ENCODE peak calls at places on chromosomes 11 and 22, in nine cellular contexts. One of them, this sample, is unnamed. For H3K4me1, the result is how much of the 10 kb centered on the place peaks cover.

GRCh38 chr11:601573-602245 is 14.0 kb downstream of the IRF7 start:
- DNase-seq in HCT116: no peak
- DNase-seq in left ventricle myocardium inferior: no peak
- DNase-seq in hepatocyte: no peak
- DNase-seq in thoracic aorta: no peak
- DNase-seq in breast epithelium: no peak
- DNase-seq in body of pancreas: no peak
- DNase-seq in lower lobe of right lung: no peak
- DNase-seq in gastrocnemius medialis: no peak
- DNase-seq in this sample: no peak

GRCh38 chr22:50314081-50314454 is 6.6 kb upstream of the PLXNB2 start:
- DNase-seq in HCT116: no peak
- DNase-seq in left ventricle myocardium inferior: no peak
- DNase-seq in hepatocyte: no peak
- DNase-seq in thoracic aorta: no peak
- DNase-seq in breast epithelium: no peak
- DNase-seq in body of pancreas: no peak
- DNase-seq in lower lobe of right lung: peak
- DNase-seq in gastrocnemius medialis: no peak
- DNase-seq in this sample: no peak

GRCh38 chr22:23220485-23221350 is 40.4 kb downstream of the BCR start:
- DNase-seq in HCT116: no peak
- DNase-seq in left ventricle myocardium inferior: peak
- DNase-seq in hepatocyte: no peak
- DNase-seq in thoracic aorta: no peak
- DNase-seq in breast epithelium: no peak
- DNase-seq in body of pancreas: no peak
- DNase-seq in lower lobe of right lung: peak
- DNase-seq in gastrocnemius medialis: no peak
- DNase-seq in this sample: no peak

GRCh38 chr11:15208570-15209222 is 94.0 kb downstream of the INSC start:
- DNase-seq in HCT116: peak
- DNase-seq in left ventricle myocardium inferior: peak
- DNase-seq in hepatocyte: peak
- DNase-seq in thoracic aorta: no peak
- DNase-seq in breast epithelium: peak
- DNase-seq in body of pancreas: peak
- DNase-seq in lower lobe of right lung: peak
- DNase-seq in gastrocnemius medialis: peak
- DNase-seq in this sample: peak

GRCh38 chr11:3126207-3126865 is 38.8 kb downstream of the OSBPL5 start:
- DNase-seq in HCT116: peak
- DNase-seq in left ventricle myocardium inferior: peak
- DNase-seq in hepatocyte: no peak
- DNase-seq in thoracic aorta: no peak
- DNase-seq in breast epithelium: peak
- DNase-seq in body of pancreas: no peak
- DNase-seq in lower lobe of right lung: peak
- DNase-seq in gastrocnemius medialis: peak
- DNase-seq in this sample: no peak

GRCh38 chr11:62707277-62707771 is at the start of the genes BSCL2 and GNG3:
- DNase-seq in HCT116: no peak
- DNase-seq in left ventricle myocardium inferior: no peak
- DNase-seq in hepatocyte: peak
- DNase-seq in thoracic aorta: no peak
- DNase-seq in breast epithelium: no peak
- DNase-seq in body of pancreas: no peak
- DNase-seq in lower lobe of right lung: no peak
- DNase-seq in gastrocnemius medialis: no peak
- DNase-seq in this sample: peak

GRCh38 chr22:26394787-26395186 is 34.3 kb upstream of the ASPHD2 start:
- DNase-seq in HCT116: no peak
- DNase-seq in left ventricle myocardium inferior: no peak
- DNase-seq in hepatocyte: no peak
- DNase-seq in thoracic aorta: no peak
- DNase-seq in breast epithelium: no peak
- DNase-seq in body of pancreas: no peak
- DNase-seq in lower lobe of right lung: no peak
- DNase-seq in gastrocnemius medialis: no peak
- DNase-seq in this sample: no peak

GRCh38 chr11:65560555-65561418 is 2.6 kb upstream of the LTBP3 start:
- DNase-seq in HCT116: no peak
- DNase-seq in left ventricle myocardium inferior: peak
- DNase-seq in hepatocyte: peak
- DNase-seq in thoracic aorta: peak
- DNase-seq in breast epithelium: no peak
- DNase-seq in body of pancreas: peak
- DNase-seq in lower lobe of right lung: no peak
- DNase-seq in gastrocnemius medialis: no peak
- DNase-seq in this sample: peak

GRCh38 chr22:33274214-33274828 is 216.1 kb upstream of the SYN3 start:
- DNase-seq in HCT116: no peak
- DNase-seq in left ventricle myocardium inferior: no peak
- DNase-seq in hepatocyte: no peak
- DNase-seq in thoracic aorta: no peak
- DNase-seq in breast epithelium: no peak
- DNase-seq in body of pancreas: no peak
- DNase-seq in lower lobe of right lung: no peak
- DNase-seq in gastrocnemius medialis: no peak
- DNase-seq in this sample: peak

GRCh38 chr11:123437236-123437979 is 7.3 kb downstream of the GRAMD1B start:
- DNase-seq in HCT116: no peak
- DNase-seq in left ventricle myocardium inferior: no peak
- DNase-seq in hepatocyte: no peak
- DNase-seq in thoracic aorta: no peak
- DNase-seq in breast epithelium: no peak
- DNase-seq in body of pancreas: no peak
- DNase-seq in lower lobe of right lung: no peak
- DNase-seq in gastrocnemius medialis: no peak
- DNase-seq in this sample: no peak

GRCh38 chr22:37241351-37242142 is 2.5 kb downstream of the RAC2 start:
- DNase-seq in HCT116: no peak
- DNase-seq in left ventricle myocardium inferior: no peak
- DNase-seq in hepatocyte: no peak
- DNase-seq in thoracic aorta: no peak
- DNase-seq in breast epithelium: no peak
- DNase-seq in body of pancreas: peak
- DNase-seq in lower lobe of right lung: peak
- DNase-seq in gastrocnemius medialis: no peak
- DNase-seq in this sample: no peak

GRCh38 chr22:37244114-37244921 is at the start of gene RAC2:
- DNase-seq in HCT116: peak
- DNase-seq in left ventricle myocardium inferior: peak
- DNase-seq in hepatocyte: peak
- DNase-seq in thoracic aorta: no peak
- DNase-seq in breast epithelium: peak
- DNase-seq in body of pancreas: peak
- DNase-seq in lower lobe of right lung: peak
- DNase-seq in gastrocnemius medialis: peak
- DNase-seq in this sample: no peak

GRCh38 chr22:37242395-37242918 is 1.6 kb downstream of the RAC2 start:
- DNase-seq in HCT116: no peak
- DNase-seq in left ventricle myocardium inferior: peak
- DNase-seq in hepatocyte: peak
- DNase-seq in thoracic aorta: peak
- DNase-seq in breast epithelium: no peak
- DNase-seq in body of pancreas: peak
- DNase-seq in lower lobe of right lung: peak
- DNase-seq in gastrocnemius medialis: no peak
- DNase-seq in this sample: no peak

GRCh38 chr22:37244922-37245722 is 1.1 kb upstream of the RAC2 start:
- DNase-seq in HCT116: no peak
- DNase-seq in left ventricle myocardium inferior: no peak
- DNase-seq in hepatocyte: no peak
- DNase-seq in thoracic aorta: no peak
- DNase-seq in breast epithelium: no peak
- DNase-seq in body of pancreas: no peak
- DNase-seq in lower lobe of right lung: peak
- DNase-seq in gastrocnemius medialis: no peak
- DNase-seq in this sample: no peak

GRCh38 chr22:37243402-37244113 is 511 bp downstream of the RAC2 start:
- DNase-seq in HCT116: no peak
- DNase-seq in left ventricle myocardium inferior: no peak
- DNase-seq in hepatocyte: no peak
- DNase-seq in thoracic aorta: no peak
- DNase-seq in breast epithelium: no peak
- DNase-seq in body of pancreas: no peak
- DNase-seq in lower lobe of right lung: no peak
- DNase-seq in gastrocnemius medialis: no peak
- DNase-seq in this sample: no peak
- H3K4me1 ChIP-seq in HCT116: under half
- H3K4me1 ChIP-seq in left ventricle myocardium inferior: under half
- H3K4me1 ChIP-seq in hepatocyte: under half
- H3K4me1 ChIP-seq in thoracic aorta: under half
- H3K4me1 ChIP-seq in breast epithelium: under half
- H3K4me1 ChIP-seq in body of pancreas: under half
- H3K4me1 ChIP-seq in lower lobe of right lung: under half
- H3K4me1 ChIP-seq in gastrocnemius medialis: under half
- H3K4me1 ChIP-seq in this sample: under half

DNA sequence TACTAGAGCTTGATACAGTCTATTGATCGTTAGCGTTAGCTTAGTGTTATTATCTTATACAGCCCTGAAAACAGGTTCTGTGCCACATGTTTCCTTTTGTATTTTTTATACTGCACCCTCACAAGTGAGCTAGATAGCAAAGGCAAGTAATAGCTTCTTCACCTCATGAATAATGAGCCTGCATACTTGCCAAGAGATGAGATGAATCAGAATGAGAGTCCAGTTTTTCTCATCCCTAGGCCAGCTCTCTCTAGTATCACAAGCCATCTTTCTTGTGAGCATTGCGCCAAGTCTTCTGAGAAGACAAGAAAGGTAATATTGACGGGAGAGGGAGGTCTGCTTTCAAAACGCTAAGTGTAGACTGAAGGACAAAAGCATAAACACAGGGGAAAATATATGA is 8.7 kb upstream of the CARD18 start:
- DNase-seq in HCT116: no peak
- DNase-seq in left ventricle myocardium inferior: no peak
- DNase-seq in hepatocyte: no peak
- DNase-seq in thoracic aorta: no peak
- DNase-seq in breast epithelium: no peak
- DNase-seq in body of pancreas: no peak
- DNase-seq in lower lobe of right lung: no peak
- DNase-seq in gastrocnemius medialis: no peak
- DNase-seq in this sample: no peak
- TF ChIP-seq CTCF in HCT116: no peak
- TF ChIP-seq CTCF in left ventricle myocardium inferior: no peak
- TF ChIP-seq CTCF in hepatocyte: no peak
- TF ChIP-seq CTCF in thoracic aorta: no peak
- TF ChIP-seq CTCF in breast epithelium: no peak
- TF ChIP-seq CTCF in body of pancreas: no peak
- TF ChIP-seq CTCF in lower lobe of right lung: no peak
- TF ChIP-seq CTCF in gastrocnemius medialis: no peak
- TF ChIP-seq CTCF in this sample: no peak

GRCh38 chr11:125168875-125169537 is 4.5 kb downstream of the PKNOX2 start:
- DNase-seq in HCT116: no peak
- DNase-seq in left ventricle myocardium inferior: no peak
- DNase-seq in hepatocyte: peak
- DNase-seq in thoracic aorta: no peak
- DNase-seq in breast epithelium: no peak
- DNase-seq in body of pancreas: peak
- DNase-seq in lower lobe of right lung: no peak
- DNase-seq in gastrocnemius medialis: no peak
- DNase-seq in this sample: peak
- H3K4me3 ChIP-seq in HCT116: no peak
- H3K4me3 ChIP-seq in left ventricle myocardium inferior: peak
- H3K4me3 ChIP-seq in hepatocyte: no peak
- H3K4me3 ChIP-seq in thoracic aorta: peak
- H3K4me3 ChIP-seq in breast epithelium: no peak
- H3K4me3 ChIP-seq in body of pancreas: no peak
- H3K4me3 ChIP-seq in lower lobe of right lung: no peak
- H3K4me3 ChIP-seq in gastrocnemius medialis: no peak
- H3K4me3 ChIP-seq in this sample: no peak

GRCh38 chr22:46663436-46664100 is 43.4 kb downstream of the GRAMD4 start:
- DNase-seq in HCT116: no peak
- DNase-seq in left ventricle myocardium inferior: no peak
- DNase-seq in hepatocyte: no peak
- DNase-seq in thoracic aorta: no peak
- DNase-seq in breast epithelium: no peak
- DNase-seq in body of pancreas: no peak
- DNase-seq in lower lobe of right lung: no peak
- DNase-seq in gastrocnemius medialis: no peak
- DNase-seq in this sample: no peak
- H3K4me1 ChIP-seq in HCT116: under half
- H3K4me1 ChIP-seq in left ventricle myocardium inferior: under half
- H3K4me1 ChIP-seq in hepatocyte: under half
- H3K4me1 ChIP-seq in thoracic aorta: under half
- H3K4me1 ChIP-seq in breast epithelium: under half
- H3K4me1 ChIP-seq in body of pancreas: under half
- H3K4me1 ChIP-seq in lower lobe of right lung: under half
- H3K4me1 ChIP-seq in gastrocnemius medialis: under half
- H3K4me1 ChIP-seq in this sample: under half

GRCh38 chr22:21643533-21644357 is 1.6 kb downstream of the SDF2L1 start:
- DNase-seq in HCT116: no peak
- DNase-seq in left ventricle myocardium inferior: no peak
- DNase-seq in hepatocyte: no peak
- DNase-seq in thoracic aorta: no peak
- DNase-seq in breast epithelium: no peak
- DNase-seq in body of pancreas: no peak
- DNase-seq in lower lobe of right lung: no peak
- DNase-seq in gastrocnemius medialis: no peak
- DNase-seq in this sample: no peak
- TF ChIP-seq CTCF in HCT116: peak
- TF ChIP-seq CTCF in left ventricle myocardium inferior: no peak
- TF ChIP-seq CTCF in hepatocyte: peak
- TF ChIP-seq CTCF in thoracic aorta: no peak
- TF ChIP-seq CTCF in breast epithelium: no peak
- TF ChIP-seq CTCF in body of pancreas: no peak
- TF ChIP-seq CTCF in lower lobe of right lung: no peak
- TF ChIP-seq CTCF in gastrocnemius medialis: no peak
- TF ChIP-seq CTCF in this sample: no peak

DNA sequence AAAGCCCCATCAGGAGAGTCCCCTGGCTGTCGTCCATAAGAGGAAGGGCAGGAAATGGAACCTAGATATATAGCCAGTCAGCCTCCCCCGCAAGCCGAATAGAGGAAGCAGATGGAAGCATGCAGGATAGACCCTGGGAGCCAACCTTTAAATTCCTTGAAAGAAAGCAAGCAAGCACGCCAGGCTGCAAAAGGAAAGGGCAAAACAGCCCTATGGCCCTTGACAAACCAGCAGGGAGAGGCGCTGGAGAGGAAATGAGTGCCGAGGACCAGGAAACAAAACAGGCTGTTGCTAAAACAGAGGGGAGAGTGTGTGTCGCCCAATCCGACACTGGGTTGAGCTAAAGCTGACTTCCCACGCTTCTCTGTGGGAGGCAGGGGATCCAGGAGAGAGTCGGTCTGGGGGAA is 203.5 kb upstream of the MTNR1B start:
- DNase-seq in HCT116: no peak
- DNase-seq in left ventricle myocardium inferior: peak
- DNase-seq in hepatocyte: no peak
- DNase-seq in thoracic aorta: no peak
- DNase-seq in breast epithelium: no peak
- DNase-seq in body of pancreas: peak
- DNase-seq in lower lobe of right lung: peak
- DNase-seq in gastrocnemius medialis: no peak
- DNase-seq in this sample: no peak
- H3K4me3 ChIP-seq in HCT116: no peak
- H3K4me3 ChIP-seq in left ventricle myocardium inferior: peak
- H3K4me3 ChIP-seq in hepatocyte: no peak
- H3K4me3 ChIP-seq in thoracic aorta: peak
- H3K4me3 ChIP-seq in breast epithelium: peak
- H3K4me3 ChIP-seq in body of pancreas: no peak
- H3K4me3 ChIP-seq in lower lobe of right lung: peak
- H3K4me3 ChIP-seq in gastrocnemius medialis: peak
- H3K4me3 ChIP-seq in this sample: no peak